ENCODE peak calls at places on chromosome 19, in seven cellular contexts. L is CD4-positive, alpha-beta T cell; W is brain microvascular endothelial cell; U is heart left ventricle; Y is fibroblast of pulmonary artery; R is suprapubic skin; C is foreskin fibroblast. A is an unnamed sample.
A peak's percentile ranks its signal among the peaks of the same experiment; 100 is the strongest.

GRCh38 chr19:6227941-6228325 is 51.8 kb downstream of the MLLT1 start:
- DNase-seq in L (no peak), W (no peak), U (no peak), Y (no peak), R (no peak), C (peak; percentile 36), A (no peak)

GRCh38 chr19:6215701-6216235 is 64.0 kb downstream of the MLLT1 start:
- DNase-seq in L (no peak), W (no peak), U (peak; percentile 58), Y (no peak), R (no peak), C (no peak), A (no peak)

GRCh38 chr19:29098863-29099481 is 114.0 kb downstream of the UQCRFS1 start:
- DNase-seq in L (no peak), W (peak; percentile 7), U (no peak), Y (peak; percentile 64), R (peak; percentile 87), C (peak; percentile 92), A (peak; percentile 51)

GRCh38 chr19:57068326-57068725 is 51.5 kb upstream of the USP29 start:
- DNase-seq in L (no peak), W (no peak), U (no peak), Y (no peak), R (no peak), C (no peak), A (no peak)

GRCh38 chr19:45117167-45117594 is 24.2 kb downstream of the PPP1R37 start:
- DNase-seq in L (no peak), W (no peak), U (no peak), Y (no peak), R (no peak), C (no peak), A (no peak)

GRCh38 chr19:7366701-7367420 is 18.1 kb downstream of the ARHGEF18 start:
- DNase-seq in L (no peak), W (peak; percentile 54), U (no peak), Y (peak; percentile 58), R (no peak), C (peak; percentile 35), A (no peak)

GRCh38 chr19:11059511-11060358 is 29.5 kb upstream of the LDLR start:
- DNase-seq in L (no peak), W (no peak), U (no peak), Y (no peak), R (no peak), C (no peak), A (no peak)

GRCh38 chr19:12090807-12091206 is 26.3 kb downstream of the ZNF844 start:
- DNase-seq in L (peak; percentile 44), W (peak; percentile 11), U (peak; percentile 70), Y (peak; percentile 68), R (no peak), C (peak; percentile 84), A (no peak)

GRCh38 chr19:43316591-43317319 is 36.7 kb upstream of the CD177 start:
- DNase-seq in L (no peak), W (no peak), U (no peak), Y (peak; percentile 11), R (no peak), C (peak; percentile 37), A (no peak)

GRCh38 chr19:16095071-16095571 is 16.6 kb upstream of the RAB8A start:
- DNase-seq in L (no peak), W (no peak), U (no peak), Y (no peak), R (no peak), C (peak; percentile 8), A (no peak)

GRCh38 chr19:30227661-30228112 is 144.5 kb upstream of the ZNF536 start:
- DNase-seq in L (no peak), W (peak; percentile 25), U (peak; percentile 85), Y (peak; percentile 40), R (no peak), C (peak; percentile 89), A (no peak)

GRCh38 chr19:56295531-56296455 is 18.8 kb downstream of the ZSCAN5A start:
- DNase-seq in L (no peak), W (no peak), U (no peak), Y (no peak), R (no peak), C (no peak), A (no peak)

GRCh38 chr19:42433503-42434260 is 6.5 kb upstream of the LIPE start:
- DNase-seq in L (peak; percentile 52), W (peak; percentile 40), U (peak; percentile 87), Y (peak; percentile 71), R (no peak), C (peak; percentile 90), A (no peak)

GRCh38 chr19:7655581-7655980 is 13.3 kb upstream of the RETN start:
- DNase-seq in L (no peak), W (no peak), U (no peak), Y (no peak), R (no peak), C (no peak), A (no peak)

GRCh38 chr19:10725415-10725814 is 7.5 kb downstream of the DNM2 start:
- DNase-seq in L (no peak), W (no peak), U (no peak), Y (no peak), R (no peak), C (no peak), A (no peak)

GRCh38 chr19:38388310-38389100 is at the start of gene SPRED3:
- DNase-seq in L (no peak), W (no peak), U (peak; percentile 63), Y (no peak), R (no peak), C (peak; percentile 83), A (no peak)

GRCh38 chr19:57778358-57778757 is 8.9 kb downstream of the ZNF586 start:
- DNase-seq in L (no peak), W (no peak), U (no peak), Y (no peak), R (no peak), C (no peak), A (no peak)

GRCh38 chr19:45499196-45500180 is 1.2 kb downstream of the PPM1N start:
- DNase-seq in L (peak; percentile 40), W (no peak), U (no peak), Y (no peak), R (no peak), C (peak; percentile 67), A (no peak)

GRCh38 chr19:45150731-45151725 is 9.8 kb downstream of the NKPD1 start:
- DNase-seq in L (no peak), W (no peak), U (no peak), Y (no peak), R (no peak), C (no peak), A (no peak)

GRCh38 chr19:8832132-8833021 is at the start of the genes MBD3L1 and ZNF558:
- DNase-seq in L (peak; percentile 99), W (peak; percentile 98), U (peak; percentile 99), Y (peak; percentile 98), R (peak; percentile 99), C (peak; percentile 99), A (peak; percentile 92)
- TF ChIP-seq CTCF in L (peak; percentile 48), W (no peak), U (peak; percentile 42), Y (no peak), R (no peak), C (no peak), A (no peak)

GRCh38 chr19:55209430-55210119 is at the start of gene PTPRH:
- DNase-seq in L (no peak), W (no peak), U (peak; percentile 44), Y (no peak), R (no peak), C (no peak), A (no peak)

GRCh38 chr19:55213547-55213946 is 4.2 kb upstream of the PTPRH start:
- DNase-seq in L (no peak), W (no peak), U (no peak), Y (no peak), R (no peak), C (no peak), A (no peak)

GRCh38 chr19:55210120-55210493 is 806 bp upstream of the PTPRH start:
- DNase-seq in L (no peak), W (peak; percentile 90), U (no peak), Y (peak; percentile 90), R (no peak), C (peak; percentile 95), A (no peak)

GRCh38 chr19:55208880-55209429 is 346 bp downstream of the PTPRH start:
- DNase-seq in L (no peak), W (no peak), U (peak; percentile 33), Y (no peak), R (no peak), C (no peak), A (no peak)

DNA sequence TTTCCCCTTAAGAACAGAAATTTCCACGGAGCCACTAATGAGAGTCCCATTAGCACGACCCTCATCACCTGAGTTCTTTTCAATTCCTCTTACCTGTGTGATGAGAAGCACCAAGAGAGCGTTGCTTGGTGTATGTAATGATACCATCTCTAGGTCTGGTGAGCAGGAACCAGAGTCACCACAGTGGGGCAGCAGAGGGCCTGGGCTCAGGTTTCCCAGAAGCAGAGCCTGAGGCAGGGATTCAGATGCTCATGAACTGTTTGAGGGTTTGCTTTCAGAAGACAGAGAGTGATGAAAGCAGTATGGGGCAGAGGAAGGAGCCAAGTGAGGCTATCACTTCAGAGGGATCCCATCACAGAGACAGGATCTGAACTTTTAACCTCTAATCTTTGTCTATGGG is 3.1 kb upstream of the PTPRH start:
- DNase-seq in L (peak; percentile 19), W (no peak), U (no peak), Y (no peak), R (no peak), C (no peak), A (no peak)
- TF ChIP-seq CTCF in L (no peak), W (peak; percentile 50), U (peak; percentile 30), Y (peak; percentile 25), R (no peak), C (no peak), A (no peak)

DNA sequence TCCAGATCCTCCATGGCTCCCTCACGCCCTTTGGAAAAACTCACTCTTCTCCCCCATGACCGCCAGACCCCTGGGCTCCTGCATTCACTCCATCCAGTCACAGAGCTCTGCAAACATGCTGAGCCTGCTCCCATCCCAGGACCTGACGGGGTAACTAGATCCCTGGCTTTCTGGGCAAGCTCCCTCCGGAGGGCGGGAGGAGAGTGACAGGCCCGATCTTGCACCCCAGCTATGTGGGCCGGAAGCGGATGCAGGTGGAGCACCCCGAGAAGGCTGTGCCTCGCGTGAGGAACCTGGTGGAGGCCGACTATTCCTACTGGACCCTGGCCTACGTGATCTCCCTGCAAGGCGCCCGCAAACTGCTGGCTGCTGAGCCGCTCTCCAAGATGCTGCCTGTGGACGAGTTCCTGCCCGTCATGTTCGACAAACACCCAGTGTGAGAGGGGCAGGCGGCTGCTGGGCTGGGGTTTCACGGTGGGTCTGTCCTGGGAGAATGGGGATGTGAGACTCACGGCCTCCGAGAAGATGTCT is 25.1 kb downstream of the COLGALT1 start:
- DNase-seq in L (no peak), W (no peak), U (no peak), Y (no peak), R (no peak), C (no peak), A (no peak)
- TF ChIP-seq CTCF in L (no peak), W (peak; percentile 35), U (no peak), Y (no peak), R (no peak), C (no peak), A (no peak)

GRCh38 chr19:32330149-32330548 is 15.3 kb upstream of the ZNF507 start:
- DNase-seq in L (no peak), W (no peak), U (no peak), Y (peak; percentile 5), R (no peak), C (no peak), A (no peak)

GRCh38 chr19:32336259-32337111 is 8.9 kb upstream of the ZNF507 start:
- DNase-seq in L (no peak), W (peak; percentile 15), U (no peak), Y (peak; percentile 83), R (no peak), C (peak; percentile 66), A (no peak)

GRCh38 chr19:32337176-32337808 is 8.1 kb upstream of the ZNF507 start:
- DNase-seq in L (no peak), W (no peak), U (no peak), Y (no peak), R (no peak), C (no peak), A (no peak)

GRCh38 chr19:32333227-32333626 is 12.2 kb upstream of the ZNF507 start:
- DNase-seq in L (no peak), W (no peak), U (no peak), Y (no peak), R (no peak), C (no peak), A (no peak)
- TF ChIP-seq CTCF in L (no peak), W (no peak), U (no peak), Y (no peak), R (no peak), C (no peak), A (no peak)

A was measured in omental fat pad.